ENCODE peak calls at places on chromosomes 12 and 14, in eight cellular contexts. U is IMR-90; O is uterus; Y is aorta; B is GM23248; M is adipocyte; E is right cardiac atrium; K is CD4-positive, alpha-beta memory T cell. T is an unnamed sample.

GRCh38 chr14:99818503-99819036 is 25.4 kb downstream of the EML1 start:
- DNase-seq in E (no peak), M (no peak), K (no peak), U (peak; percentile 34), Y (no peak), O (no peak), B (no peak), T (no peak)

GRCh38 chr12:86727151-86727550 is 471.0 kb upstream of the MGAT4C start:
- DNase-seq in B (peak; percentile 34), M (peak; percentile 62), Y (no peak), E (no peak), K (no peak), O (no peak), U (peak; percentile 68), T (peak; percentile 29)

GRCh38 chr14:72790887-72791566 is 102.9 kb downstream of the DPF3 start:
- DNase-seq in U (no peak), K (no peak), M (no peak), B (no peak), E (peak; percentile 18), O (no peak), Y (no peak), T (no peak)

GRCh38 chr12:62933220-62933870 is 1.6 kb downstream of the PPM1H start:
- DNase-seq in Y (peak; percentile 52), O (no peak), M (peak; percentile 53), U (no peak), B (no peak), E (peak; percentile 46), K (no peak), T (no peak)

GRCh38 chr14:103385994-103386491 is 828 bp downstream of the MARK3 start:
- DNase-seq in U (peak; percentile 31), O (no peak), Y (peak; percentile 59), B (peak; percentile 78), K (no peak), E (peak; percentile 32), M (peak; percentile 78), T (peak; percentile 41)

GRCh38 chr14:21987937-21988336 is 314.3 kb upstream of the OR4E1 start:
- DNase-seq in E (no peak), O (no peak), M (peak; percentile 4), U (peak; percentile 12), Y (no peak), K (peak; percentile 24), B (peak; percentile 57), T (peak; percentile 46)

GRCh38 chr14:84806627-84807026 is 723.3 kb upstream of the FLRT2 start:
- DNase-seq in B (no peak), U (no peak), E (no peak), M (no peak), K (no peak), Y (no peak), O (no peak), T (no peak)

GRCh38 chr14:104264495-104265265 is 126.3 kb downstream of the KIF26A start:
- DNase-seq in K (no peak), Y (no peak), O (peak; percentile 7), U (no peak), B (no peak), E (no peak), M (no peak), T (no peak)

GRCh38 chr12:122366685-122367475 is 55.6 kb downstream of the CLIP1 start:
- DNase-seq in K (no peak), U (peak; percentile 90), M (peak; percentile 82), Y (no peak), B (peak; percentile 98), O (peak; percentile 66), E (peak; percentile 30), T (peak; percentile 56)

GRCh38 chr12:124655317-124656213 is 88.2 kb upstream of the NCOR2 start:
- DNase-seq in U (peak; percentile 93), B (peak; percentile 83), O (peak; percentile 89), Y (peak; percentile 90), M (peak; percentile 90), E (peak; percentile 90), K (no peak), T (peak; percentile 90)

GRCh38 chr14:85487215-85487614 is 42.7 kb upstream of the FLRT2 start:
- DNase-seq in E (peak; percentile 22), M (peak; percentile 68), K (no peak), Y (no peak), B (peak; percentile 90), U (peak; percentile 41), O (no peak), T (no peak)

GRCh38 chr12:66066071-66066928 is 64.2 kb downstream of the LLPH start:
- DNase-seq in E (no peak), B (peak; percentile 13), K (peak; percentile 6), M (peak; percentile 64), O (no peak), U (peak; percentile 76), Y (no peak), T (peak; percentile 91)

GRCh38 chr12:16950041-16950677 is 344.2 kb upstream of the LMO3 start:
- DNase-seq in O (no peak), K (no peak), M (no peak), Y (no peak), B (no peak), E (no peak), U (no peak), T (no peak)

GRCh38 chr12:72388322-72388721 is 116.2 kb downstream of the TRHDE start:
- DNase-seq in U (no peak), K (no peak), B (no peak), M (no peak), O (no peak), Y (no peak), E (no peak), T (no peak)

GRCh38 chr12:124551268-124552144 is 15.9 kb downstream of the NCOR2 start:
- DNase-seq in B (no peak), O (peak; percentile 37), M (peak; percentile 67), K (no peak), U (peak; percentile 33), Y (peak; percentile 87), E (no peak), T (peak; percentile 76)

GRCh38 chr12:42607584-42607984 is 18.0 kb upstream of the PRICKLE1 start:
- DNase-seq in M (no peak), O (no peak), K (no peak), Y (no peak), B (no peak), U (no peak), E (no peak), T (no peak)

GRCh38 chr12:130258863-130259262 is 78.8 kb upstream of the PIWIL1 start:
- DNase-seq in E (no peak), Y (no peak), O (no peak), M (no peak), K (no peak), B (no peak), U (no peak), T (no peak)

GRCh38 chr12:130249376-130249775 is 87.1 kb downstream of the FZD10 start:
- DNase-seq in U (no peak), Y (no peak), O (no peak), B (no peak), M (no peak), K (no peak), E (no peak), T (no peak)

GRCh38 chr12:130254476-130255276 is 83.0 kb upstream of the PIWIL1 start:
- DNase-seq in B (no peak), E (no peak), Y (no peak), K (no peak), M (no peak), O (no peak), U (no peak), T (no peak)

GRCh38 chr12:130253866-130254265 is 83.8 kb upstream of the PIWIL1 start:
- DNase-seq in B (no peak), E (no peak), Y (no peak), O (no peak), U (no peak), K (no peak), M (no peak), T (no peak)
- H3K9me3 ChIP-seq in B (no peaks in the 10 kb centered on the region), E (no peaks in the 10 kb centered on the region), Y (peaks cover 2% of the 10 kb centered on the region), O (no peaks in the 10 kb centered on the region), U (peaks cover 30% of the 10 kb centered on the region), K (no peaks in the 10 kb centered on the region), M (no peaks in the 10 kb centered on the region), T (no peaks in the 10 kb centered on the region)

GRCh38 chr14:64501326-64502171 is 2.1 kb downstream of the ZBTB25 start:
- DNase-seq in O (peak; percentile 78), B (peak; percentile 79), M (peak; percentile 65), U (peak; percentile 38), Y (peak; percentile 69), K (peak; percentile 48), E (peak; percentile 71), T (peak; percentile 54)
- H3K4me3 ChIP-seq in O (peak overlapping the region; percentile 97), B (peak overlapping the region; percentile 91), M (peak overlapping the region; percentile 92), U (no peak overlapping the region), Y (no peak overlapping the region), K (peak overlapping the region; percentile 77), E (peak overlapping the region; percentile 65), T (peak overlapping the region; percentile 93)

DNA sequence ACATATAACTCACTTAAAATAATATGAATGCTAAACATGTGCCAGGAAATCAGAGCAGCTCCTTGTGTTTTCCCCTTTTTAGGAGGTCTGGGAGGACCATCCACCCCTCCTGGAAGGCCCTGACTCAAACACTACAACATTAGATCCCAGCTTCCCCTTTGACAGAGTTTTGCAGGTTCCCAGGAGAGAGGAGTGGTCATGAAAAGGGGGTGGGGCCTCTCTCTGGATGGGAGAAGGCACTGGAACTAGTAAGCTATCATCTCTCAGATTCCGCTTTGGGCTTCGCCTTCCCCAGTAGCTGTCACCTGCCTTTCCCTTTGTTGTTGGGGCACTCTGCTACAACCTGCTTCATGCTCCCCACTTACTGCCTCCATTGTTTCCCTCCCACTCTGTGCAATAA is 149.2 kb downstream of the ZFP36L1 start:
- DNase-seq in K (no peak), O (no peak), B (no peak), M (no peak), Y (no peak), U (no peak), E (no peak), T (no peak)
- H3K4me1 ChIP-seq in K (peaks cover 3% of the 10 kb centered on the region), O (peaks cover 6% of the 10 kb centered on the region), B (no peaks in the 10 kb centered on the region), M (no peaks in the 10 kb centered on the region), Y (peaks cover 3% of the 10 kb centered on the region), U (peaks cover 5% of the 10 kb centered on the region), E (peaks cover 9% of the 10 kb centered on the region), T (peaks cover 4% of the 10 kb centered on the region)

GRCh38 chr14:106631886-106632285 is 1105.5 kb downstream of the TMEM121 start:
- DNase-seq in M (no peak), B (no peak), U (no peak), O (no peak), Y (no peak), K (no peak), E (no peak), T (no peak)

DNA sequence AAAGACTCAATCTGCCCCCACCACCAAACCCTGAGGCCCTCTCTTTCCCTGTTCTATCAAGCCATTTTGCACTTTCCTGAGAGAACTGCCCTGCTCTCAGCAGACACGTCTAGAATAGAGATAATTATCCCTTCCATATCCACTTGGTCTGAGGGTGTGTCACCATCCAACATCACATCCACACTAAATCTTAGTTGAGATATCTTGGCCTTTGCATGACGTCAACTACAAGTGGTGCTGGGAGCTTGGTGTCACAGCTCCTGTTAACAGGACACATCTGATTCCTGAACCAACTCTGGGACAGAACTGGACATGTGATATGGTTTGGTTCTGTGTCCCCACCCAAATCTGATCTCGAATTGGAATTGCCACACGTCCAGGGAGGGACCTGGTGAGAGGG is 1109.2 kb downstream of the TMEM121 start:
- DNase-seq in B (no peak), K (no peak), U (no peak), Y (no peak), E (no peak), M (no peak), O (no peak), T (no peak)
- H3K9me3 ChIP-seq in B (no peaks in the 10 kb centered on the region), K (no peaks in the 10 kb centered on the region), U (peaks cover 16% of the 10 kb centered on the region), Y (no peaks in the 10 kb centered on the region), E (no peaks in the 10 kb centered on the region), M (no peaks in the 10 kb centered on the region), O (no peaks in the 10 kb centered on the region), T (no peaks in the 10 kb centered on the region)

T was measured in SJCRH30.